ENCODE peak calls at places on chromosomes 13 and 19, in eight cellular contexts. One of them, this sample, is unnamed.

GRCh38 chr19:35125270-35125717 is 9.6 kb downstream of the LGI4 start:
- ATAC-seq in left lobe of liver: no peak
- ATAC-seq in heart left ventricle: no peak
- ATAC-seq in left cardiac atrium: no peak
- ATAC-seq in activated CD8-positive, alpha-beta memory T cell treated with anti-CD3 and anti-CD28 coated beads, Interleukin-2, amount 10 ng/mL, durations not matched to agents 7 days and 5 days: no peak
- ATAC-seq in heart right ventricle: no peak
- ATAC-seq in psoas muscle: no peak
- ATAC-seq in naive B cell: no peak
- ATAC-seq in this sample: no peak

GRCh38 chr13:56393549-56393948 is 747.2 kb upstream of the PRR20A start:
- ATAC-seq in psoas muscle: no peak
- ATAC-seq in activated CD8-positive, alpha-beta memory T cell treated with anti-CD3 and anti-CD28 coated beads, Interleukin-2, amount 10 ng/mL, durations not matched to agents 7 days and 5 days: no peak
- ATAC-seq in heart left ventricle: no peak
- ATAC-seq in heart right ventricle: no peak
- ATAC-seq in left cardiac atrium: no peak
- ATAC-seq in left lobe of liver: no peak
- ATAC-seq in naive B cell: no peak
- ATAC-seq in this sample: no peak

GRCh38 chr13:112005925-112006324 is 61.0 kb upstream of the SOX1 start:
- ATAC-seq in naive B cell: no peak
- ATAC-seq in left lobe of liver: no peak
- ATAC-seq in activated CD8-positive, alpha-beta memory T cell treated with anti-CD3 and anti-CD28 coated beads, Interleukin-2, amount 10 ng/mL, durations not matched to agents 7 days and 5 days: no peak
- ATAC-seq in left cardiac atrium: no peak
- ATAC-seq in heart left ventricle: no peak
- ATAC-seq in psoas muscle: no peak
- ATAC-seq in heart right ventricle: no peak
- ATAC-seq in this sample: no peak

GRCh38 chr19:11446271-11446651 is 10.8 kb downstream of the PRKCSH start:
- ATAC-seq in heart left ventricle: no peak
- ATAC-seq in activated CD8-positive, alpha-beta memory T cell treated with anti-CD3 and anti-CD28 coated beads, Interleukin-2, amount 10 ng/mL, durations not matched to agents 7 days and 5 days: no peak
- ATAC-seq in left cardiac atrium: no peak
- ATAC-seq in heart right ventricle: no peak
- ATAC-seq in psoas muscle: no peak
- ATAC-seq in left lobe of liver: peak
- ATAC-seq in naive B cell: no peak
- ATAC-seq in this sample: no peak

GRCh38 chr19:39030854-39031367 is 1.4 kb downstream of the FBXO27 start:
- ATAC-seq in naive B cell: no peak
- ATAC-seq in heart left ventricle: peak
- ATAC-seq in activated CD8-positive, alpha-beta memory T cell treated with anti-CD3 and anti-CD28 coated beads, Interleukin-2, amount 10 ng/mL, durations not matched to agents 7 days and 5 days: no peak
- ATAC-seq in psoas muscle: peak
- ATAC-seq in left cardiac atrium: no peak
- ATAC-seq in left lobe of liver: no peak
- ATAC-seq in heart right ventricle: no peak
- ATAC-seq in this sample: no peak

GRCh38 chr13:50284540-50284939 is 269.3 kb downstream of the KCNRG start:
- ATAC-seq in left cardiac atrium: no peak
- ATAC-seq in left lobe of liver: no peak
- ATAC-seq in heart left ventricle: no peak
- ATAC-seq in activated CD8-positive, alpha-beta memory T cell treated with anti-CD3 and anti-CD28 coated beads, Interleukin-2, amount 10 ng/mL, durations not matched to agents 7 days and 5 days: peak
- ATAC-seq in naive B cell: no peak
- ATAC-seq in psoas muscle: no peak
- ATAC-seq in heart right ventricle: no peak
- ATAC-seq in this sample: no peak

GRCh38 chr13:26476744-26477129 is 80.7 kb upstream of the WASF3 start:
- ATAC-seq in left cardiac atrium: peak
- ATAC-seq in naive B cell: no peak
- ATAC-seq in activated CD8-positive, alpha-beta memory T cell treated with anti-CD3 and anti-CD28 coated beads, Interleukin-2, amount 10 ng/mL, durations not matched to agents 7 days and 5 days: no peak
- ATAC-seq in left lobe of liver: no peak
- ATAC-seq in heart left ventricle: peak
- ATAC-seq in psoas muscle: peak
- ATAC-seq in heart right ventricle: peak
- ATAC-seq in this sample: no peak

GRCh38 chr13:46071590-46072249 is 19.2 kb upstream of the ZC3H13 start:
- ATAC-seq in naive B cell: no peak
- ATAC-seq in heart left ventricle: no peak
- ATAC-seq in left cardiac atrium: no peak
- ATAC-seq in left lobe of liver: peak
- ATAC-seq in heart right ventricle: no peak
- ATAC-seq in psoas muscle: no peak
- ATAC-seq in activated CD8-positive, alpha-beta memory T cell treated with anti-CD3 and anti-CD28 coated beads, Interleukin-2, amount 10 ng/mL, durations not matched to agents 7 days and 5 days: no peak
- ATAC-seq in this sample: no peak

GRCh38 chr19:49210108-49210900 is 52.7 kb downstream of the TRPM4 start:
- ATAC-seq in activated CD8-positive, alpha-beta memory T cell treated with anti-CD3 and anti-CD28 coated beads, Interleukin-2, amount 10 ng/mL, durations not matched to agents 7 days and 5 days: peak
- ATAC-seq in heart left ventricle: peak
- ATAC-seq in left cardiac atrium: peak
- ATAC-seq in heart right ventricle: no peak
- ATAC-seq in naive B cell: peak
- ATAC-seq in left lobe of liver: peak
- ATAC-seq in psoas muscle: peak
- ATAC-seq in this sample: peak

GRCh38 chr13:22114630-22115311 is 443.9 kb downstream of the FGF9 start:
- ATAC-seq in naive B cell: peak
- ATAC-seq in left cardiac atrium: peak
- ATAC-seq in left lobe of liver: peak
- ATAC-seq in heart left ventricle: peak
- ATAC-seq in heart right ventricle: no peak
- ATAC-seq in activated CD8-positive, alpha-beta memory T cell treated with anti-CD3 and anti-CD28 coated beads, Interleukin-2, amount 10 ng/mL, durations not matched to agents 7 days and 5 days: peak
- ATAC-seq in psoas muscle: peak
- ATAC-seq in this sample: peak

GRCh38 chr13:78595819-78596700 is 7.3 kb downstream of the POU4F1 start:
- ATAC-seq in left cardiac atrium: peak
- ATAC-seq in activated CD8-positive, alpha-beta memory T cell treated with anti-CD3 and anti-CD28 coated beads, Interleukin-2, amount 10 ng/mL, durations not matched to agents 7 days and 5 days: no peak
- ATAC-seq in naive B cell: no peak
- ATAC-seq in psoas muscle: peak
- ATAC-seq in left lobe of liver: peak
- ATAC-seq in heart left ventricle: no peak
- ATAC-seq in heart right ventricle: no peak
- ATAC-seq in this sample: no peak

This sample was measured in gastroesophageal sphincter.